ENCODE peak calls at places on chromosomes 16 and 17, in five cellular contexts. B is AG09309, M is heart right ventricle, E is OCI-LY7, F is dorsolateral prefrontal cortex. V is an unnamed sample.

GRCh38 chr16:47519037-47519436 is 57.9 kb downstream of the PHKB start:
- DNase-seq in M (no peak), F (no peak), E (no peak), B (no peak), V (no peak)

GRCh38 chr17:8151641-8152111 is 528 bp downstream of the PER1 start:
- DNase-seq in F (peak; percentile 82), E (peak; percentile 41), B (no peak), M (peak; percentile 93), V (peak; percentile 64)

GRCh38 chr16:67723151-67723915 is 4.2 kb upstream of the GFOD2 start:
- DNase-seq in M (no peak), E (no peak), B (peak; percentile 62), F (no peak), V (no peak)

GRCh38 chr16:77739493-77739892 is 17.2 kb downstream of the NUDT7 start:
- DNase-seq in F (no peak), M (no peak), B (no peak), E (no peak), V (no peak)

GRCh38 chr17:50363217-50364060 is 9.5 kb downstream of the MRPL27 start:
- DNase-seq in F (peak; percentile 80), B (no peak), E (no peak), M (no peak), V (no peak)

GRCh38 chr16:89489731-89490385 is 503 bp downstream of the ANKRD11 start:
- DNase-seq in F (no peak), B (no peak), E (no peak), M (no peak), V (no peak)

GRCh38 chr17:36149296-36149820 is 27.1 kb downstream of the TBC1D3B start:
- DNase-seq in B (peak; percentile 42), F (no peak), E (no peak), M (peak; percentile 24), V (no peak)

GRCh38 chr17:17206913-17207368 is 808 bp upstream of the PLD6 start:
- DNase-seq in B (no peak), F (no peak), E (no peak), M (no peak), V (no peak)

GRCh38 chr17:73359987-73360410 is 48.2 kb upstream of the CDC42EP4 start:
- DNase-seq in E (no peak), B (no peak), M (peak; percentile 64), F (no peak), V (no peak)

GRCh38 chr16:31005350-31006085 is 4.9 kb downstream of the STX1B start:
- DNase-seq in E (no peak), F (no peak), B (no peak), M (no peak), V (no peak)

GRCh38 chr16:67000384-67001158 is 12.2 kb downstream of the CES4A start:
- DNase-seq in E (peak; percentile 48), B (no peak), M (peak; percentile 51), F (peak; percentile 71), V (no peak)

GRCh38 chr16:19923396-19923795 is 38.7 kb upstream of the GPRC5B start:
- DNase-seq in E (no peak), B (no peak), M (no peak), F (no peak), V (no peak)

GRCh38 chr17:44081681-44082080 is 11.1 kb downstream of the G6PC3 start:
- DNase-seq in M (no peak), E (no peak), F (no peak), B (no peak), V (no peak)

GRCh38 chr16:29736112-29736511 is 9.7 kb downstream of the C16orf54 start:
- DNase-seq in E (no peak), F (no peak), B (no peak), M (no peak), V (no peak)

GRCh38 chr17:30477758-30478115 is 529 bp downstream of the GOSR1 start:
- DNase-seq in B (no peak), M (no peak), E (peak; percentile 8), F (no peak), V (no peak)

GRCh38 chr17:78263063-78263735 is 31.8 kb downstream of the TMEM235 start:
- DNase-seq in F (no peak), E (no peak), B (no peak), M (peak; percentile 62), V (no peak)

GRCh38 chr16:1048442-1049112 is 24.0 kb upstream of the SSTR5 start:
- DNase-seq in E (no peak), B (no peak), M (peak; percentile 80), F (peak; percentile 83), V (no peak)

GRCh38 chr17:80270836-80271235 is 10.2 kb downstream of the RNF213 start:
- DNase-seq in E (peak; percentile 62), M (no peak), B (no peak), F (no peak), V (no peak)

GRCh38 chr16:17161034-17161433 is 309.7 kb downstream of the XYLT1 start:
- DNase-seq in M (no peak), B (no peak), F (no peak), E (no peak), V (no peak)

GRCh38 chr16:82955836-82956348 is 329.1 kb downstream of the CDH13 start:
- DNase-seq in E (no peak), M (no peak), F (no peak), B (no peak), V (no peak)

GRCh38 chr16:18039931-18040330 is 296.6 kb downstream of the NPIPA8 start:
- DNase-seq in M (no peak), B (no peak), E (no peak), F (no peak), V (no peak)

GRCh38 chr16:29148867-29149272 is 164.0 kb downstream of the LAT start:
- DNase-seq in F (no peak), E (no peak), B (no peak), M (peak; percentile 59), V (no peak)

GRCh38 chr16:57133911-57134310 is 41.5 kb downstream of the CPNE2 start:
- DNase-seq in F (no peak), M (no peak), E (no peak), B (no peak), V (no peak)

GRCh38 chr16:10862432-10862831 is 14.6 kb upstream of the CIITA start:
- DNase-seq in B (peak; percentile 83), E (no peak), F (peak; percentile 39), M (no peak), V (peak; percentile 86)

GRCh38 chr17:66717680-66718079 is 117.2 kb upstream of the CACNG5 start:
- DNase-seq in B (no peak), E (peak; percentile 76), M (no peak), F (no peak), V (peak; percentile 30)

GRCh38 chr17:74199306-74200092 is 4.0 kb upstream of the RPL38 start:
- DNase-seq in E (peak; percentile 64), F (peak; percentile 74), M (peak; percentile 66), B (no peak), V (no peak)

GRCh38 chr16:84732674-84733352 is 33.0 kb downstream of the USP10 start:
- DNase-seq in F (no peak), E (no peak), M (no peak), B (no peak), V (no peak)

GRCh38 chr16:85767569-85767968 is 16.7 kb upstream of the C16orf74 start:
- DNase-seq in B (peak; percentile 55), F (no peak), E (no peak), M (no peak), V (peak; percentile 46)

GRCh38 chr17:77736721-77737120 is 221.8 kb upstream of the TNRC6C start:
- DNase-seq in B (no peak), F (no peak), M (no peak), E (no peak), V (no peak)

GRCh38 chr17:68247445-68248198 is at the start of gene AMZ2:
- DNase-seq in B (peak; percentile 64), M (peak; percentile 97), E (peak; percentile 97), F (peak; percentile 92), V (peak; percentile 80)

GRCh38 chr17:12078791-12079190 is 58.1 kb downstream of the MAP2K4 start:
- DNase-seq in M (no peak), E (no peak), F (no peak), B (peak; percentile 18), V (peak; percentile 11)

GRCh38 chr16:71711789-71712188 is 12.7 kb downstream of the PHLPP2 start:
- DNase-seq in E (no peak), M (no peak), F (no peak), B (no peak), V (no peak)

GRCh38 chr16:71703324-71703723 is 21.2 kb downstream of the PHLPP2 start:
- DNase-seq in B (no peak), M (no peak), E (no peak), F (no peak), V (no peak)

GRCh38 chr16:71708696-71709095 is 15.8 kb downstream of the PHLPP2 start:
- DNase-seq in F (no peak), B (no peak), M (no peak), E (no peak), V (no peak)

GRCh38 chr16:71709231-71709781 is 15.2 kb downstream of the PHLPP2 start:
- DNase-seq in M (no peak), B (peak; percentile 67), E (no peak), F (no peak), V (peak; percentile 48)

GRCh38 chr16:71707199-71707598 is 17.3 kb downstream of the PHLPP2 start:
- DNase-seq in E (no peak), B (no peak), M (no peak), F (no peak), V (no peak)
- H3K4me3 ChIP-seq in E (no peak overlapping the region), B (no peak overlapping the region), M (no peak overlapping the region), F (no peak overlapping the region), V (no peak overlapping the region)

DNA sequence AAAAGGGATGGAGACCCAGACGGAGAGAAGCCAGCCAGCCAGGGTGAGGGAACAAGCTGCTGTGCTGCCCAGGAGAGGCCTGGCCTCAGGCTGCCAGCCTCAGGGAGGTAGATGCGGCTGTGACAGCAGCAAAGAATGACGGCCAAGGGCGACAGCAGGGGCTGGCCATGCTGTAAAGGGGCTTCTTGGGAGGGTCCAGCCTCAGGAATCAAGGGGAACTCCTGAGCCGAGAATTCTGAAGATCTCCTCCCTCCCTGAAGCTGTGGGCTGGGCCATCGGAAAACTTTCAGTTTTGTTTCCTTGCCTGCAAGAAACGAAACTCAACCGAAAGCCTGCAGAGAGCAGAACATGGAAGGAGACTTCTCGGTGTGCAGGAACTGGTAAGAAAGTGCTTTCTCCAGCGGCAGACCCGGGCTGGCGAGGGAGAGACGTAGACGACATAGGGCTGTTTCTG is at the start of gene XAF1:
- DNase-seq in E (peak; percentile 27), B (peak; percentile 34), M (peak; percentile 32), F (no peak), V (peak; percentile 6)
- H3K4me3 ChIP-seq in E (peak within 1 kb of the TSS; percentile 45), B (peak within 1 kb of the TSS; percentile 58), M (peak within 1 kb of the TSS; percentile 68), F (peak within 1 kb of the TSS; percentile 50), V (peak within 1 kb of the TSS; percentile 7)

GRCh38 chr16:65954446-65954845 is 412.0 kb upstream of the CDH5 start:
- DNase-seq in F (no peak), E (no peak), B (no peak), M (no peak), V (no peak)

GRCh38 chr16:65947951-65948350 is 418.5 kb upstream of the CDH5 start:
- DNase-seq in F (no peak), E (no peak), B (no peak), M (no peak), V (no peak)

GRCh38 chr16:65956100-65956499 is 410.4 kb upstream of the CDH5 start:
- DNase-seq in M (no peak), F (no peak), E (no peak), B (no peak), V (no peak)

GRCh38 chr16:65945485-65945884 is 421.0 kb upstream of the CDH5 start:
- DNase-seq in B (no peak), F (no peak), E (no peak), M (no peak), V (no peak)

GRCh38 chr16:65950211-65950610 is 416.3 kb upstream of the CDH5 start:
- DNase-seq in M (no peak), F (no peak), B (no peak), E (no peak), V (no peak)
- H3K4me3 ChIP-seq in M (no peak overlapping the region), F (no peak overlapping the region), B (no peak overlapping the region), E (no peak overlapping the region), V (no peak overlapping the region)

GRCh38 chr17:45128331-45128730 is 4.0 kb downstream of the PLCD3 start:
- DNase-seq in M (no peak), F (no peak), E (no peak), B (no peak), V (no peak)
- H3K4me3 ChIP-seq in M (peak overlapping the region; percentile 31), F (no peak overlapping the region), E (no peak overlapping the region), B (no peak overlapping the region), V (no peak overlapping the region)